ENCODE peak calls at places on chromosomes 3 and 15, in eight cellular contexts. X is SK-N-SH, K is GM20000, J is activated B cell treated with CpG ODN at 0.5 μM for 24 hours, Z is psoas muscle, M is A549, F is PC-3, T is GM12865. S is an unnamed sample.
A peak's percentile ranks its signal among the peaks of the same experiment; 100 is the strongest.

GRCh38 chr15:80778964-80779657 is at the start of gene CEMIP:
- DNase-seq in X (peak; percentile 94), K (peak; percentile 72), J (peak; percentile 27), Z (peak; percentile 63), M (peak; percentile 81), F (peak; percentile 77), T (peak; percentile 54), S (peak; percentile 75)

GRCh38 chr15:31304736-31305365 is 21.8 kb upstream of the KLF13 start:
- DNase-seq in X (peak; percentile 81), K (peak; percentile 3), J (no peak), Z (no peak), M (no peak), F (no peak), T (no peak), S (no peak)

GRCh38 chr3:111737712-111738097 is 121.4 kb upstream of the PHLDB2 start:
- DNase-seq in X (no peak), K (no peak), J (no peak), Z (no peak), M (peak; percentile 48), F (peak; percentile 96), T (peak; percentile 29), S (no peak)

GRCh38 chr15:49187537-49188245 is 17.6 kb downstream of the GALK2 start:
- DNase-seq in X (no peak), K (no peak), J (no peak), Z (no peak), M (peak; percentile 5), F (peak; percentile 26), T (no peak), S (no peak)

GRCh38 chr15:72902245-72902928 is 118.8 kb upstream of the ADPGK start:
- DNase-seq in X (no peak), K (no peak), J (no peak), Z (peak; percentile 66), M (no peak), F (no peak), T (no peak), S (no peak)

GRCh38 chr3:194281766-194282165 is 69.4 kb downstream of the CPN2 start:
- DNase-seq in X (no peak), K (no peak), J (no peak), Z (peak; percentile 0), M (no peak), F (no peak), T (no peak), S (no peak)

GRCh38 chr3:53140575-53141467 is 10.6 kb upstream of the RFT1 start:
- DNase-seq in X (no peak), K (no peak), J (no peak), Z (no peak), M (peak; percentile 18), F (peak; percentile 57), T (peak; percentile 22), S (no peak)

GRCh38 chr15:41885841-41886240 is 8.0 kb downstream of the SPTBN5 start:
- DNase-seq in X (no peak), K (no peak), J (no peak), Z (no peak), M (no peak), F (no peak), T (no peak), S (no peak)

GRCh38 chr15:31078461-31078860 is 23.1 kb downstream of the TRPM1 start:
- DNase-seq in X (no peak), K (no peak), J (no peak), Z (no peak), M (no peak), F (no peak), T (no peak), S (no peak)

GRCh38 chr3:60243456-60243855 is 1007.8 kb downstream of the FHIT start:
- DNase-seq in X (no peak), K (no peak), J (no peak), Z (no peak), M (no peak), F (no peak), T (no peak), S (no peak)

GRCh38 chr15:55222588-55222987 is 25.8 kb upstream of the RSL24D1 start:
- DNase-seq in X (no peak), K (peak; percentile 35), J (no peak), Z (no peak), M (no peak), F (no peak), T (peak; percentile 47), S (no peak)

GRCh38 chr15:89171136-89172072 is 50.0 kb downstream of the RLBP1 start:
- DNase-seq in X (peak; percentile 60), K (peak; percentile 25), J (no peak), Z (no peak), M (peak; percentile 74), F (peak; percentile 77), T (peak; percentile 40), S (peak; percentile 49)

GRCh38 chr15:28902856-28903255 is 17.1 kb downstream of the APBA2 start:
- DNase-seq in X (no peak), K (no peak), J (no peak), Z (no peak), M (no peak), F (no peak), T (no peak), S (no peak)

GRCh38 chr15:77721963-77722362 is 89.3 kb upstream of the LINGO1 start:
- DNase-seq in X (no peak), K (no peak), J (no peak), Z (no peak), M (no peak), F (no peak), T (no peak), S (no peak)

GRCh38 chr15:58475573-58476524 is 44.1 kb downstream of the LIPC start:
- DNase-seq in X (no peak), K (no peak), J (no peak), Z (peak; percentile 33), M (no peak), F (no peak), T (no peak), S (no peak)

GRCh38 chr3:145623349-145623748 is 537.6 kb downstream of the PLOD2 start:
- DNase-seq in X (no peak), K (no peak), J (no peak), Z (no peak), M (no peak), F (peak; percentile 30), T (no peak), S (no peak)

GRCh38 chr3:2765002-2765579 is 345.1 kb downstream of the IL5RA start:
- DNase-seq in X (peak; percentile 53), K (peak; percentile 8), J (no peak), Z (no peak), M (peak; percentile 22), F (no peak), T (peak; percentile 55), S (peak; percentile 17)
- TF ChIP-seq CTCF in X (no peak), K (no peak), J (no peak), Z (no peak), M (no peak), F (no peak), T (peak; percentile 40), S (peak; percentile 33)

DNA sequence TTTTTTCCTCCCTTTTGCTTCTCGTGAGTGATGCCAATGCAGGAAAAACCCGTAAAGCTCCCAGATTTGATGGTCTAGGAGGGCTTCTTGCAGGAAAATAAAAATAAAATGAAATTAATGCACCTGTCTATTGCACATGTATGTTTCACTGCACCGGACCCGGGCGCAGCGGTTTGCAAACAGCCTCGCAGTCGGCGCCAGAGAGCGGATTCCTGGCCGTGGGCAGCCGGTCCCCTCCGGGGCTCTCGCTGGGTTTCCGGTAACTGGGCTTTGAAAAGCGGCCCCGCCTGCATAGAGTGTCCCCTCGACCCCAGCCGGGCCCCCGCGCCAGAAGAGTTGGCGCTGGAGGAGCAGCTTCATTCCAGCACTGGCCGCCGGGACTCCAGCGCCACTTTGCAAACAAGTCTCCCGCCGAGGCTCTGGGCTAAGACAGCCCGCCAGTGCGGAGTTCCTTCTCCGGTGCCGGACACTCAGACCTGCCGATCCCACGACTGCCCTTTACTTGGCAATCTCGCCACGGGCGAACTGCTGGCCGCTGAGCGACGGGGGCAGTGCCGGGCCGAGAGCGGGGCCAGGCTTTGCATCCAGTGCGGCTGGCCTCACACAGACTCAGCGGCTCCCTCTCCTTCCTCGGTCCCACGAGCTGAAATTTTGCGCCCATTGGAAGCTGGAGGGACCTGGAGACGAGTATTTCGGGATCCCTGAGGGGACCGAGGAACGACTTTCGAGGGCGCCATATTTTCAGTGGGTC is 225.9 kb upstream of the C2CD4B start:
- DNase-seq in X (peak; percentile 76), K (peak; percentile 64), J (peak; percentile 24), Z (peak; percentile 50), M (peak; percentile 63), F (peak; percentile 14), T (peak; percentile 37), S (peak; percentile 48)
- TF ChIP-seq CTCF in X (no peak), K (no peak), J (no peak), Z (no peak), M (no peak), F (peak; percentile 13), T (no peak), S (no peak)

DNA sequence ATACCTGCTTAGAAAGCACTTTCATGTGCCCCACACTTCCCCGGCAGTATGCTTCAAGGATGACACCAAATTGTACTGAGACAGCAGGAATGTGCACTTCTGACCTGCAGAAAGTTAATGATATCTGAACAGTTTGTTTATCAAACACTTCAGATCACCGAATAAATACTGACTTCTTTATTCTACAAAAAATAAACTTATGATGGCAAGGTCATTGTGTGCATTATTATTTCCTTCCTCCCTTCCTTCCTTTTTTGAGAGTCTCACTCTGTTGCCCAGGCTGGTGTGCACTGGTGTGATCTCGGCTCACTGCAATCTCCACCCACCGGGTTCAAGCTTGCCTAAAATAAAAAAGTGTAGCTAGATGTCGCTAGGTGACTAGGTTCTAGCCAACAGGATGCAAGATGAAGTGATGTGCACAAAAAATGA is 80.3 kb downstream of the FAIM start:
- DNase-seq in X (no peak), K (no peak), J (no peak), Z (no peak), M (peak; percentile 39), F (no peak), T (peak; percentile 32), S (no peak)
- TF ChIP-seq CTCF in X (no peak), K (peak; percentile 13), J (no peak), Z (no peak), M (no peak), F (no peak), T (no peak), S (no peak)

GRCh38 chr3:43950775-43951174 is 260.0 kb downstream of the ABHD5 start:
- DNase-seq in X (no peak), K (no peak), J (no peak), Z (no peak), M (no peak), F (no peak), T (no peak), S (no peak)

GRCh38 chr3:43953375-43953774 is 262.6 kb downstream of the ABHD5 start:
- DNase-seq in X (no peak), K (no peak), J (no peak), Z (no peak), M (no peak), F (no peak), T (no peak), S (no peak)

GRCh38 chr3:43951813-43952212 is 261.1 kb downstream of the ABHD5 start:
- DNase-seq in X (no peak), K (no peak), J (no peak), Z (no peak), M (no peak), F (no peak), T (no peak), S (no peak)

GRCh38 chr3:43954321-43954720 is 263.6 kb downstream of the ABHD5 start:
- DNase-seq in X (no peak), K (no peak), J (no peak), Z (no peak), M (no peak), F (no peak), T (no peak), S (no peak)

DNA sequence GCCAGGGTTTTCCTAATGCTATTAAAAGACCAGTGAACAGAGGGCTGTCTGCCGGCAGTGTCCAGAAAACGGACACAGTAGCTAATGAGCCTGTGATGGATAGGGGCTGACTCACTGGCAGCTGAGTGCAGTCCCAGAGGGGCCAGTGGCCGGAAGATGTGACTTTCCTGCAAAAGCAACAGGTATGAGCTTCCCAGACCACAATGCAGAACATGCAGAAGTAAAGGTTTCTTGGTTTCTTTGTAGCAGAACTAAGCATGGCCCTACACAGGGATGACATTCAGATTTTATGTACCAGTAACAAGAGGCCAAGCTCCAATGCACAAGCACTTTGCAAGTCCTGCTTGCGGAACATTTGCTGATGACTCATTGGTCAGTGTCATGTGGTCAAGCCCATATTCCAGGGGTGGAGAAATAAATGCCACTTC is 263.1 kb downstream of the ABHD5 start:
- DNase-seq in X (no peak), K (no peak), J (no peak), Z (no peak), M (peak; percentile 14), F (peak; percentile 70), T (peak; percentile 47), S (no peak)
- TF ChIP-seq CTCF in X (no peak), K (no peak), J (no peak), Z (no peak), M (no peak), F (no peak), T (no peak), S (no peak)

S was measured in activated CD8-positive, alpha-beta T cell treated with anti-CD3 and anti-CD28 coated beads for 36 hours.